ENCODE peak calls at places on chromosome 3, in nine cellular contexts. One of them, this sample, is unnamed.

GRCh38 chr3:155282416-155283091 is 10.9 kb downstream of the STRIT1 start:
- DNase-seq in AML-193: no peak
- DNase-seq in EL: peak; percentile 30
- DNase-seq in NCI-H748 treated with DMSO at 0.1 percent for 48 hours: no peak
- DNase-seq in HEK293T: no peak
- DNase-seq in left lung: no peak
- DNase-seq in DMS79: no peak
- DNase-seq in ELR: peak; percentile 9
- DNase-seq in activated gamma-delta T cell treated with Interleukin-2 at 50 U/mL for 16 hours: no peak
- DNase-seq in this sample: no peak

GRCh38 chr3:8441969-8442559 is 59.6 kb upstream of the LMCD1 start:
- DNase-seq in AML-193: peak; percentile 3
- DNase-seq in EL: peak; percentile 69
- DNase-seq in NCI-H748 treated with DMSO at 0.1 percent for 48 hours: peak; percentile 6
- DNase-seq in HEK293T: peak; percentile 69
- DNase-seq in left lung: no peak
- DNase-seq in DMS79: no peak
- DNase-seq in ELR: peak; percentile 70
- DNase-seq in activated gamma-delta T cell treated with Interleukin-2 at 50 U/mL for 16 hours: no peak
- DNase-seq in this sample: peak; percentile 40

GRCh38 chr3:100637197-100637631 is 27.8 kb downstream of the ADGRG7 start:
- DNase-seq in AML-193: no peak
- DNase-seq in EL: peak; percentile 40
- DNase-seq in NCI-H748 treated with DMSO at 0.1 percent for 48 hours: no peak
- DNase-seq in HEK293T: no peak
- DNase-seq in left lung: no peak
- DNase-seq in DMS79: no peak
- DNase-seq in ELR: peak; percentile 54
- DNase-seq in activated gamma-delta T cell treated with Interleukin-2 at 50 U/mL for 16 hours: no peak
- DNase-seq in this sample: no peak

GRCh38 chr3:12301513-12301912 is 12.6 kb downstream of the PPARG start:
- DNase-seq in AML-193: no peak
- DNase-seq in EL: no peak
- DNase-seq in NCI-H748 treated with DMSO at 0.1 percent for 48 hours: no peak
- DNase-seq in HEK293T: no peak
- DNase-seq in left lung: no peak
- DNase-seq in DMS79: no peak
- DNase-seq in ELR: no peak
- DNase-seq in activated gamma-delta T cell treated with Interleukin-2 at 50 U/mL for 16 hours: no peak
- DNase-seq in this sample: no peak

GRCh38 chr3:57961828-57962447 is 46.3 kb upstream of the FLNB start:
- DNase-seq in AML-193: peak; percentile 81
- DNase-seq in EL: peak; percentile 62
- DNase-seq in NCI-H748 treated with DMSO at 0.1 percent for 48 hours: no peak
- DNase-seq in HEK293T: no peak
- DNase-seq in left lung: no peak
- DNase-seq in DMS79: no peak
- DNase-seq in ELR: peak; percentile 78
- DNase-seq in activated gamma-delta T cell treated with Interleukin-2 at 50 U/mL for 16 hours: no peak
- DNase-seq in this sample: peak; percentile 66

GRCh38 chr3:139199421-139200010 is 144.3 kb upstream of the MRPS22 start:
- DNase-seq in AML-193: no peak
- DNase-seq in EL: no peak
- DNase-seq in NCI-H748 treated with DMSO at 0.1 percent for 48 hours: no peak
- DNase-seq in HEK293T: no peak
- DNase-seq in left lung: no peak
- DNase-seq in DMS79: no peak
- DNase-seq in ELR: no peak
- DNase-seq in activated gamma-delta T cell treated with Interleukin-2 at 50 U/mL for 16 hours: no peak
- DNase-seq in this sample: peak; percentile 23

GRCh38 chr3:151584603-151585002 is 123.7 kb upstream of the IGSF10 start:
- DNase-seq in AML-193: peak; percentile 47
- DNase-seq in EL: peak; percentile 5
- DNase-seq in NCI-H748 treated with DMSO at 0.1 percent for 48 hours: no peak
- DNase-seq in HEK293T: no peak
- DNase-seq in left lung: no peak
- DNase-seq in DMS79: no peak
- DNase-seq in ELR: peak; percentile 27
- DNase-seq in activated gamma-delta T cell treated with Interleukin-2 at 50 U/mL for 16 hours: no peak
- DNase-seq in this sample: peak; percentile 56

GRCh38 chr3:54572197-54572895 is 355.5 kb downstream of the LRTM1 start:
- DNase-seq in AML-193: no peak
- DNase-seq in EL: peak; percentile 2
- DNase-seq in NCI-H748 treated with DMSO at 0.1 percent for 48 hours: no peak
- DNase-seq in HEK293T: no peak
- DNase-seq in left lung: no peak
- DNase-seq in DMS79: no peak
- DNase-seq in ELR: peak; percentile 1
- DNase-seq in activated gamma-delta T cell treated with Interleukin-2 at 50 U/mL for 16 hours: no peak
- DNase-seq in this sample: no peak

This sample was measured in Kasumi-1.